ENCODE peak calls at places on chromosome X, in five cellular contexts. N is stomach; M is B cell; O is choroid plexus epithelial cell; K is activated CD8-positive, alpha-beta T cell treated with anti-CD3 and anti-CD28 coated beads for 36 hours. Q is an unnamed sample.

GRCh38 chrX:17744896-17745523 is 7.7 kb downstream of the SCML1 start:
- DNase-seq in O (peak), N (no peak), K (no peak), M (no peak), Q (no peak)

GRCh38 chrX:40278340-40279090 is 180.8 kb upstream of the BCOR start:
- DNase-seq in K (peak), N (no peak), O (peak), M (no peak), Q (no peak)

GRCh38 chrX:118989886-118990285 is 15.5 kb downstream of the LONRF3 start:
- DNase-seq in K (no peak), N (no peak), O (no peak), M (no peak), Q (no peak)

GRCh38 chrX:133921764-133922389 is 63.5 kb downstream of the GPC3 start:
- DNase-seq in N (peak), M (no peak), K (peak), O (peak), Q (peak)

GRCh38 chrX:137342969-137343368 is 223.0 kb upstream of the ZIC3 start:
- DNase-seq in N (no peak), K (no peak), O (no peak), M (no peak), Q (no peak)

GRCh38 chrX:39477438-39478120 is 620.2 kb downstream of the BCOR start:
- DNase-seq in K (peak), M (no peak), O (no peak), N (peak), Q (no peak)

GRCh38 chrX:129638917-129639316 is 15.8 kb downstream of the APLN start:
- DNase-seq in K (no peak), O (no peak), N (no peak), M (no peak), Q (no peak)

GRCh38 chrX:68894513-68895338 is 65.9 kb downstream of the EFNB1 start:
- DNase-seq in N (peak), O (peak), M (no peak), K (peak), Q (no peak)

GRCh38 chrX:39766882-39767281 is 330.9 kb downstream of the BCOR start:
- DNase-seq in M (no peak), O (no peak), N (no peak), K (no peak), Q (no peak)

GRCh38 chrX:136789856-136790255 is 9.1 kb upstream of the ARHGEF6 start:
- DNase-seq in K (no peak), N (no peak), O (no peak), M (no peak), Q (no peak)

GRCh38 chrX:69080912-69081465 is 84.3 kb downstream of the PJA1 start:
- DNase-seq in N (no peak), K (no peak), M (no peak), O (no peak), Q (no peak)

GRCh38 chrX:136816970-136817369 is 36.2 kb upstream of the ARHGEF6 start:
- DNase-seq in K (no peak), N (no peak), O (peak), M (no peak), Q (no peak)

GRCh38 chrX:29724316-29724715 is 491.0 kb upstream of the MAGEB2 start:
- DNase-seq in O (no peak), N (no peak), K (no peak), M (no peak), Q (no peak)

GRCh38 chrX:24759786-24760185 is 66.1 kb downstream of the POLA1 start:
- DNase-seq in N (no peak), K (no peak), M (no peak), O (no peak), Q (no peak)

GRCh38 chrX:42096262-42096939 is 173.0 kb upstream of the CASK start:
- DNase-seq in M (no peak), K (no peak), N (peak), O (peak), Q (no peak)

GRCh38 chrX:65677954-65678469 is 10.6 kb downstream of the MSN start:
- DNase-seq in M (no peak), K (no peak), N (no peak), O (peak), Q (no peak)

GRCh38 chrX:101409043-101409442 is 1.0 kb downstream of the HNRNPH2 start:
- DNase-seq in N (no peak), M (no peak), K (no peak), O (no peak), Q (no peak)

GRCh38 chrX:8204169-8204935 is 33.3 kb upstream of the VCX2 start:
- DNase-seq in N (no peak), M (no peak), K (no peak), O (no peak), Q (no peak)

GRCh38 chrX:22325091-22325490 is 52.4 kb downstream of the CBLL2 start:
- DNase-seq in K (no peak), O (peak), M (no peak), N (no peak), Q (no peak)

GRCh38 chrX:21509912-21510311 is 135.7 kb downstream of the CNKSR2 start:
- DNase-seq in M (no peak), O (no peak), N (no peak), K (no peak), Q (no peak)

GRCh38 chrX:24242649-24243556 is 71.0 kb downstream of the SUPT20HL2 start:
- DNase-seq in N (peak), O (peak), K (no peak), M (peak), Q (peak)

DNA sequence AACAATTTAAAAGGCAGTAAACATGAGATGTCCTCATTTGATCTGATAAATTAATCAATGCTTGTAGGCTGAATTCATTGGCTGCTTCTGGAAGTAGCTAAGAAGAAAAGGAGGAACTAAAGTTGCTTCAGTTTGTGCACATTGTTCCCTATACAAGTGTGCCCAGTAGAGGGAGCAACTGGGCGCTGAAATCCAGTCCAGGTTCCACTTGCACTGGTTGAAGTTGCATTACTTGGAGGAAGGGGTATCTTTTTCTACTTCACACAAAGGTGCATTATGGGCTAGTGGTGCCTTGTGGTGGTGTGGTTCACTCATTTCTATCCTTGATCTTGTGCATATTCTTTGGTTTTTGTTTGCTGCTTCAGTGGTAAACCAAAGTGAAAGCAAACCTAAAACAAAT is 67.9 kb upstream of the SOX3 start:
- DNase-seq in N (peak), K (peak), O (peak), M (peak), Q (peak)
- TF ChIP-seq CTCF in N (peak), K (no peak), O (peak), M (peak), Q (peak)

GRCh38 chrX:11349020-11349419 is 55.8 kb downstream of the AMELX start:
- DNase-seq in O (no peak), M (no peak), N (no peak), K (no peak), Q (no peak)

GRCh38 chrX:11346283-11346682 is 53.1 kb downstream of the AMELX start:
- DNase-seq in N (no peak), M (no peak), O (no peak), K (no peak), Q (no peak)

GRCh38 chrX:11351375-11352295 is 58.4 kb downstream of the AMELX start:
- DNase-seq in M (no peak), O (peak), N (peak), K (no peak), Q (no peak)

GRCh38 chrX:11352296-11352741 is 59.1 kb downstream of the AMELX start:
- DNase-seq in N (no peak), O (peak), M (no peak), K (no peak), Q (no peak)

DNA sequence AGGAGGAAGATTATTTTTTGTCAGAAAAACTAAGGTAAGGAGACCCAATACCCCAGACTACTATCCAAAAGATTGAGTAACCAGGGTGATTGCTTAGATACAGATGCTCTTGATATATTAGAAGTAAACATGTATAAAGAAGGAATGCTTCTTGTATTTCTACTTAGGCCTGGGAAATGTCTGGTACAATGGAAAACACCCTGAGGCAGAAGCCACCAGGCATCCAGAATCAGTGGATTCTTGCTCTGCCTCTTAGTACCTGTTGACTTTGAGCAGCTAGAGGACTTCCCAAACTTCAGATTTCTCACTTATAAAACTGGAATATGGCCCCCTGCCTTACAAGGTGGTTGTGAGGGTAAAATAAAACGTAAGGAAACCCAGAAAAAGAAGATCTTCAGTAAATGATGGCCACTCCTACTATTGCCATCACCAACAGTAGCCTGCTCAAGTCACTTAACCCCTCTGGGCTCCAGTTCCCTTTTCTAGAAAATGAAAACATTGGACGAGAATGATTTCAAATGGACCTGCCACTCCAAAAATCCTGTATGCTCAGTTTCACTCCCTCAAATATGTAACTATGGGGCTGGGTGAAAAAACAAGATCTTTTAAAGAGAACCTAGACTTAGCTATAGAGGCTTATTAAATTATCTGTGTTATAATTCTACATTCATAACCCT is 56.6 kb downstream of the AMELX start:
- DNase-seq in K (no peak), N (no peak), M (no peak), O (no peak), Q (no peak)
- TF ChIP-seq CTCF in K (no peak), N (no peak), M (no peak), O (no peak), Q (no peak)

GRCh38 chrX:114166601-114167000 is 417.3 kb upstream of the HTR2C start:
- DNase-seq in M (no peak), K (no peak), N (no peak), O (no peak), Q (no peak)

GRCh38 chrX:114165537-114165936 is 418.3 kb upstream of the HTR2C start:
- DNase-seq in N (no peak), K (no peak), O (no peak), M (no peak), Q (no peak)

DNA sequence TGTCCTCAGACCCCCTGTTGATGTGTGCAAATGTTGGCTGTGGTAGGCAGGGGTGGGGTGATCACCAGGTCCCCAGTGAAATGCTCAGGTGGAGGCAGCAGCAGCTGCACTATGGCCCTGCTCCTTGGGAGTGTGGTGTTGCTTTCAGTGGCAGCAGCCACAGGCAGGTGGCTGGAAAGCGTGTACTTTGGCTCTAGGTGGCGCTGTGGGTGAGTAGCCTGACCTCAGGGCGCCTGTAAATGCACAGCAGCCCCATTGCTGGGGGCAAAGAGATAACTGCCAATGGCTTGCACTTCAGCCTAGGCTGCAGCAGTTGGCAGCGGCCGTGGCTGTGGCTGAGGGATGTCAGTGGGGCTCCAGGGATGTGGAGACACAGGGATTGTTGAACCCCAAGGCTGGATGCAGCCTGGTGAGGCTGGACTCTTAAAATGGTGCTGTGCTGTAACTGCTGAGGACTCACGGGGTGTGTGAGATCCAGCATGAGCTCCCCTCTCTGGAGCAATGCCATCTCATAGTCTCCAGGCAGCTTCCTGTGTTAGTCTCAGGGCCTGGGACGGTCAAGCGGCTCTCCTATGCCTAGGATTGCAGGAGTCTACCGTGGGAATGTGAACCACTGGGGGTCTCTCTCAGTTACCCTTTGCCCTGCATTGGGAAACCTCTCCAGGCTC is 421.7 kb upstream of the HTR2C start:
- DNase-seq in N (no peak), K (no peak), M (no peak), O (no peak), Q (no peak)
- TF ChIP-seq CTCF in N (no peak), K (no peak), M (no peak), O (no peak), Q (no peak)

GRCh38 chrX:47160781-47161180 is 15.8 kb downstream of the RBM10 start:
- DNase-seq in M (no peak), K (no peak), N (no peak), O (no peak), Q (no peak)

GRCh38 chrX:47162927-47163583 is 18.0 kb downstream of the RBM10 start:
- DNase-seq in N (no peak), M (no peak), K (no peak), O (no peak), Q (no peak)

GRCh38 chrX:47156611-47157520 is 11.8 kb downstream of the RBM10 start:
- DNase-seq in K (no peak), O (no peak), M (no peak), N (peak), Q (no peak)

GRCh38 chrX:47158781-47159180 is 13.8 kb downstream of the RBM10 start:
- DNase-seq in M (no peak), O (no peak), N (peak), K (no peak), Q (no peak)

GRCh38 chrX:47158131-47158530 is 13.1 kb downstream of the RBM10 start:
- DNase-seq in N (peak), K (no peak), O (no peak), M (no peak), Q (no peak)
- TF ChIP-seq CTCF in N (no peak), K (no peak), O (no peak), M (no peak), Q (no peak)

GRCh38 chrX:49282647-49283011 is 13.0 kb downstream of the PPP1R3F start:
- DNase-seq in N (peak), M (no peak), O (peak), K (no peak), Q (no peak)
- TF ChIP-seq CTCF in N (peak), M (no peak), O (peak), K (no peak), Q (no peak)

GRCh38 chrX:131816551-131817136 is 206.5 kb upstream of the STK26 start:
- DNase-seq in N (peak), K (peak), O (no peak), M (peak), Q (peak)

GRCh38 chrX:131827935-131828334 is 195.2 kb upstream of the STK26 start:
- DNase-seq in N (no peak), K (peak), M (no peak), O (peak), Q (peak)

GRCh38 chrX:131818297-131818936 is 204.7 kb upstream of the STK26 start:
- DNase-seq in O (no peak), N (no peak), M (no peak), K (no peak), Q (no peak)

GRCh38 chrX:131826572-131826971 is 196.5 kb upstream of the STK26 start:
- DNase-seq in M (no peak), K (no peak), O (no peak), N (no peak), Q (no peak)

GRCh38 chrX:131821945-131822622 is 201.0 kb upstream of the STK26 start:
- DNase-seq in K (no peak), N (peak), O (no peak), M (no peak), Q (peak)
- TF ChIP-seq CTCF in K (no peak), N (no peak), O (no peak), M (no peak), Q (no peak)

GRCh38 chrX:108736509-108737479 is at the start of gene IRS4:
- DNase-seq in O (peak), N (no peak), M (no peak), K (no peak), Q (peak)
- TF ChIP-seq CTCF in O (peak), N (no peak), M (no peak), K (no peak), Q (no peak)

GRCh38 chrX:2712428-2712827 is 21.3 kb downstream of the CD99 start:
- DNase-seq in K (no peak), O (no peak), N (no peak), M (no peak), Q (no peak)
- TF ChIP-seq CTCF in K (no peak), O (no peak), N (no peak), M (no peak), Q (no peak)

GRCh38 chrX:113001836-113002235 is 161.2 kb upstream of the AMOT start:
- DNase-seq in N (no peak), O (no peak), M (no peak), K (no peak), Q (no peak)
- TF ChIP-seq CTCF in N (no peak), O (no peak), M (no peak), K (no peak), Q (no peak)

DNA sequence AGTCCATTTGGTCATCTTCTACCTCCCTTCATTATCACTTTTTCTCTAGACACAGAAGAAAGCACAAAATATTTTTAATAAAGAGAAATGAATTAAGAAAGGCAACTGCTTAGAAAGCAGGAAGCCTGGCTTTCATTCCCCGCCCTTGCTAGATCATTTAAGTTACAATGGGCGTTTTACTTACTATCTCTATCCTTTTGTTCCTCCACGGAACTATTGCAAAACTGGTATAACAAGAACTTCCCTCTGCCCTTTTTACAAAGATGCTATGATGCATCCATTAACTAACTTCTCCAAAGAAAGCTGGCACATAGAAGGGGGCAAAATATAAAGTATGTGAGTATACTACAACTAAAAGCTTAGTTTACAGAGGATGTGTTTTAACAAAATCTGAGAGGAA is 434.5 kb upstream of the FTHL17 start:
- DNase-seq in O (no peak), K (no peak), M (no peak), N (no peak), Q (no peak)
- TF ChIP-seq CTCF in O (no peak), K (no peak), M (no peak), N (no peak), Q (no peak)